ENCODE peak calls at places on chromosomes 5 and 9, in nine cellular contexts. W is right cardiac atrium; H is A549; K is fibroblast of mammary gland; Z is heart right ventricle; V is WERI-Rb-1; U is CD4-positive, CD25-positive, alpha-beta regulatory T cell; X is uterus; P is lower leg skin. F is an unnamed sample.

GRCh38 chr5:55897905-55898304 is 46.7 kb downstream of the IL31RA start:
- DNase-seq in W (peak), H (no peak), K (peak), Z (peak), V (no peak), U (no peak), X (peak), P (peak), F (peak)

GRCh38 chr5:179313849-179314521 is 31.3 kb downstream of the ADAMTS2 start:
- DNase-seq in W (peak), H (no peak), K (peak), Z (peak), V (no peak), U (no peak), X (peak), P (peak), F (peak)

GRCh38 chr5:149288437-149288836 is 16.8 kb downstream of the AFAP1L1 start:
- DNase-seq in W (peak), H (no peak), K (no peak), Z (peak), V (no peak), U (no peak), X (no peak), P (no peak), F (no peak)

GRCh38 chr9:78548666-78549065 is 251.7 kb downstream of the PSAT1 start:
- DNase-seq in W (no peak), H (no peak), K (no peak), Z (no peak), V (no peak), U (no peak), X (no peak), P (no peak), F (no peak)

GRCh38 chr5:67680109-67680508 is 483.5 kb upstream of the CD180 start:
- DNase-seq in W (no peak), H (no peak), K (peak), Z (no peak), V (no peak), U (no peak), X (no peak), P (no peak), F (no peak)

GRCh38 chr9:13939129-13939528 is 374.8 kb downstream of the NFIB start:
- DNase-seq in W (no peak), H (no peak), K (peak), Z (no peak), V (no peak), U (no peak), X (no peak), P (peak), F (peak)

GRCh38 chr5:158074992-158075769 is 216.2 kb upstream of the CLINT1 start:
- DNase-seq in W (peak), H (peak), K (peak), Z (peak), V (peak), U (peak), X (peak), P (peak), F (peak)

GRCh38 chr9:129987047-129987446 is 55.9 kb downstream of the FNBP1 start:
- DNase-seq in W (no peak), H (no peak), K (no peak), Z (no peak), V (no peak), U (no peak), X (no peak), P (no peak), F (no peak)

GRCh38 chr9:79629721-79630120 is 58.0 kb downstream of the TLE4 start:
- DNase-seq in W (no peak), H (no peak), K (no peak), Z (no peak), V (no peak), U (no peak), X (no peak), P (no peak), F (no peak)

GRCh38 chr5:53537711-53538110 is 22.7 kb upstream of the NDUFS4 start:
- DNase-seq in W (no peak), H (no peak), K (peak), Z (no peak), V (no peak), U (no peak), X (no peak), P (no peak), F (peak)

GRCh38 chr5:31924005-31924404 is 250.1 kb downstream of the GOLPH3 start:
- DNase-seq in W (no peak), H (no peak), K (no peak), Z (no peak), V (no peak), U (no peak), X (no peak), P (no peak), F (no peak)

GRCh38 chr5:14342306-14342705 is 199.2 kb downstream of the TRIO start:
- DNase-seq in W (no peak), H (no peak), K (peak), Z (no peak), V (no peak), U (no peak), X (no peak), P (no peak), F (peak)

GRCh38 chr5:134275822-134276221 is 49.9 kb upstream of the PPP2CA start:
- DNase-seq in W (no peak), H (no peak), K (no peak), Z (no peak), V (peak), U (no peak), X (no peak), P (no peak), F (peak)

GRCh38 chr5:79728396-79728795 is 38.8 kb downstream of the CMYA5 start:
- DNase-seq in W (no peak), H (no peak), K (peak), Z (no peak), V (no peak), U (no peak), X (no peak), P (no peak), F (no peak)

GRCh38 chr5:73061593-73061992 is 58.8 kb upstream of the TMEM171 start:
- DNase-seq in W (no peak), H (no peak), K (no peak), Z (no peak), V (no peak), U (no peak), X (no peak), P (no peak), F (peak)

GRCh38 chr9:25702536-25702935 is 24.3 kb upstream of the TUSC1 start:
- DNase-seq in W (no peak), H (no peak), K (no peak), Z (no peak), V (no peak), U (no peak), X (no peak), P (no peak), F (no peak)

GRCh38 chr5:42982107-42982622 is 58.0 kb downstream of the ANXA2R start:
- DNase-seq in W (peak), H (peak), K (peak), Z (peak), V (no peak), U (no peak), X (no peak), P (no peak), F (no peak)

GRCh38 chr5:113162770-113163169 is 186.2 kb downstream of the DCP2 start:
- DNase-seq in W (no peak), H (no peak), K (peak), Z (no peak), V (no peak), U (no peak), X (no peak), P (peak), F (peak)

GRCh38 chr9:91741529-91741928 is 208.5 kb downstream of the ROR2 start:
- DNase-seq in W (no peak), H (no peak), K (peak), Z (no peak), V (no peak), U (no peak), X (no peak), P (no peak), F (peak)

GRCh38 chr9:126491256-126491879 is 122.4 kb upstream of the LMX1B start:
- DNase-seq in W (peak), H (peak), K (peak), Z (no peak), V (no peak), U (peak), X (no peak), P (peak), F (peak)

GRCh38 chr5:159010611-159011497 is 88.9 kb downstream of the EBF1 start:
- DNase-seq in W (peak), H (no peak), K (peak), Z (peak), V (no peak), U (no peak), X (no peak), P (no peak), F (peak)

GRCh38 chr5:27592231-27592630 is 553.8 kb upstream of the CDH9 start:
- DNase-seq in W (no peak), H (no peak), K (peak), Z (no peak), V (no peak), U (no peak), X (no peak), P (no peak), F (peak)

GRCh38 chr9:86589273-86589672 is 235.1 kb upstream of the TUT7 start:
- DNase-seq in W (no peak), H (peak), K (no peak), Z (no peak), V (no peak), U (no peak), X (no peak), P (no peak), F (no peak)

GRCh38 chr9:129675656-129676055 is 10.2 kb downstream of the PRRX2 start:
- DNase-seq in W (peak), H (no peak), K (no peak), Z (no peak), V (no peak), U (no peak), X (no peak), P (no peak), F (peak)

GRCh38 chr9:137021979-137022619 is 5.9 kb downstream of the ABCA2 start:
- DNase-seq in W (no peak), H (peak), K (peak), Z (peak), V (peak), U (peak), X (no peak), P (no peak), F (peak)

GRCh38 chr9:90795084-90795483 is 6.5 kb upstream of the SYK start:
- DNase-seq in W (no peak), H (no peak), K (no peak), Z (no peak), V (no peak), U (no peak), X (no peak), P (no peak), F (no peak)

GRCh38 chr9:82255533-82255932 is 267.0 kb downstream of the SPATA31D1 start:
- DNase-seq in W (no peak), H (no peak), K (no peak), Z (no peak), V (no peak), U (no peak), X (no peak), P (no peak), F (no peak)

GRCh38 chr5:83474986-83475385 is 3.4 kb downstream of the VCAN start:
- DNase-seq in W (peak), H (no peak), K (no peak), Z (no peak), V (no peak), U (no peak), X (no peak), P (no peak), F (no peak)

GRCh38 chr9:117074337-117074662 is 340.6 kb downstream of the ASTN2 start:
- DNase-seq in W (no peak), H (no peak), K (no peak), Z (no peak), V (no peak), U (no peak), X (no peak), P (no peak), F (no peak)

GRCh38 chr9:27335088-27335487 is 38.1 kb upstream of the EQTN start:
- DNase-seq in W (no peak), H (no peak), K (no peak), Z (no peak), V (no peak), U (no peak), X (no peak), P (no peak), F (no peak)

GRCh38 chr9:123640792-123641222 is 284.8 kb downstream of the CRB2 start:
- DNase-seq in W (no peak), H (no peak), K (no peak), Z (no peak), V (peak), U (no peak), X (no peak), P (no peak), F (no peak)

GRCh38 chr9:69250681-69251080 is 74.3 kb upstream of the ENTREP1 start:
- DNase-seq in W (no peak), H (no peak), K (no peak), Z (no peak), V (no peak), U (no peak), X (no peak), P (no peak), F (no peak)

GRCh38 chr5:32223972-32224608 is 50.0 kb upstream of the GOLPH3 start:
- DNase-seq in W (no peak), H (peak), K (peak), Z (no peak), V (no peak), U (no peak), X (no peak), P (no peak), F (peak)

GRCh38 chr9:100083448-100084144 is 15.2 kb downstream of the ERP44 start:
- DNase-seq in W (no peak), H (no peak), K (no peak), Z (no peak), V (no peak), U (no peak), X (no peak), P (no peak), F (no peak)
- H3K4me3 ChIP-seq in W (no peak), H (no peak), K (no peak), Z (no peak), V (peak), U (peak), X (no peak), P (no peak), F (no peak)

DNA sequence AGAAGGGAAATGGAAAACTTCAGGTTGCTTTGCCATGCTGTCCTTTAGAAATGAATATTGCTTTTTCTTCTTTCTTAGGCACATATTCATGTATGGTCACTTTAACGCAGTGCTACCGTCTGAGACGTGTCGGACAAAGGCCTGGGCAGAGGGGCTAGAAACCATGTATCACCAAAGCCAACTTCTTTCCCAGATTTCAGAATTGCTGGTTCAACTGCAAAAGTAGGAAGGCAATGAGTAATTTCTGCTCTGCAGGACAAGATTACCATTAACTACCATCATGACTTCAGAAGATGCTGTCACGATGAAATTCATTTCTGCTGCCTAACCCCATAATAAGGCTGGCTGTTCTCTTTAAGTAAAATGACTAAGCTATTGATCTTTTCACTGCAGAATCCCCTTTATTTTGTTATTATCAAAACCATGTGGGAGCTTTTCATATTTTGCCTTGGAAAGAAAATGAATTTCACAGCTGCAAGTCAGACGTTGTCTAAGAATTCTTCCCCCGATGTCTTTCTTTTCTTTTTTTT is 306.6 kb downstream of the PDE4D start:
- DNase-seq in W (no peak), H (no peak), K (peak), Z (no peak), V (no peak), U (no peak), X (no peak), P (no peak), F (no peak)
- H3K4me3 ChIP-seq in W (no peak), H (peak), K (no peak), Z (no peak), V (no peak), U (no peak), X (no peak), P (no peak), F (no peak)

DNA sequence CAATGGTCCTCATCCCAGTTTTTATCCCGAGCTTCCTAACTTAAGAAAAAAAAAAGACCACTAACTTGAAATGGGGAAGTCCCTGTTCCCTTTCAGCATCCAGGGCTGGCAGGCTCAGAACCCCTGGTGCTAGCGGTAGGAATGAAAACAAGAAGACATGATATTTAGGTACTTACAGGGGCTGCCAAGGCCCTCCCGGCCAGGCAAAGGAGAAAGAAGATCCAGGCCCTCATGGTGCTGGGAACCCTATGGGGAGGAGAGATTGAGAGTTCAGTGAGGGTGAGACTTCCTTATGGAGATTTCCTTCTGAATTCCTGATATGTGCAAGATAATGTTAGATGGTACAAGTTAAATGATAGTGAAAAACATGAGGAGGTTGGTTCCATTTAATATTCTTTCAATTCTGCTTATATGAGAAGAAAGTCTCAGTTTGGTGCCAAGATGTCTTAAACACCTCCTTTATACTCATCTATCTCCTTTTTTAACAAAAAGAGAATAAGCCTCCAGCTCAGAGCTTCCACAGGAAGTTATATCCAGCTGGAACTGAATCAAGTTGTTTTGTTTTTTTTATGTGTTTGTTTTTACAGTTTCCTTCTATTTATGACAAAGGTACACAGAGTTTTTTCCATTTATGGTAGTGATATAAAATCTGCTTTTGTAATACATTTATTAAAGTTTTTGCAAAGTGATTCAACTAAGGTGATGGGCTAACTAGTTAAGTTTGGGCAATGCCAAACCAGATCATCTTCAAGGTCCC is 10.6 kb downstream of the SPARC start:
- DNase-seq in W (no peak), H (no peak), K (no peak), Z (no peak), V (no peak), U (no peak), X (no peak), P (no peak), F (peak)
- H3K4me3 ChIP-seq in W (no peak), H (no peak), K (no peak), Z (no peak), V (no peak), U (no peak), X (no peak), P (no peak), F (peak)

GRCh38 chr9:977361-978116 is 1.1 kb downstream of the DMRT3 start:
- DNase-seq in W (no peak), H (no peak), K (no peak), Z (no peak), V (no peak), U (no peak), X (no peak), P (no peak), F (no peak)
- H3K4me3 ChIP-seq in W (no peak), H (peak), K (no peak), Z (no peak), V (peak), U (no peak), X (no peak), P (no peak), F (no peak)

GRCh38 chr5:10839916-10840599 is 79.0 kb upstream of the DAP start:
- DNase-seq in W (no peak), H (no peak), K (no peak), Z (no peak), V (no peak), U (no peak), X (no peak), P (no peak), F (no peak)

GRCh38 chr5:10842823-10843222 is 81.8 kb upstream of the DAP start:
- DNase-seq in W (no peak), H (no peak), K (no peak), Z (no peak), V (no peak), U (no peak), X (no peak), P (no peak), F (no peak)

GRCh38 chr5:10839118-10839517 is 78.1 kb upstream of the DAP start:
- DNase-seq in W (no peak), H (no peak), K (no peak), Z (no peak), V (no peak), U (no peak), X (no peak), P (no peak), F (no peak)

GRCh38 chr5:10849278-10849677 is 88.2 kb upstream of the DAP start:
- DNase-seq in W (no peak), H (peak), K (peak), Z (no peak), V (no peak), U (no peak), X (no peak), P (no peak), F (peak)

DNA sequence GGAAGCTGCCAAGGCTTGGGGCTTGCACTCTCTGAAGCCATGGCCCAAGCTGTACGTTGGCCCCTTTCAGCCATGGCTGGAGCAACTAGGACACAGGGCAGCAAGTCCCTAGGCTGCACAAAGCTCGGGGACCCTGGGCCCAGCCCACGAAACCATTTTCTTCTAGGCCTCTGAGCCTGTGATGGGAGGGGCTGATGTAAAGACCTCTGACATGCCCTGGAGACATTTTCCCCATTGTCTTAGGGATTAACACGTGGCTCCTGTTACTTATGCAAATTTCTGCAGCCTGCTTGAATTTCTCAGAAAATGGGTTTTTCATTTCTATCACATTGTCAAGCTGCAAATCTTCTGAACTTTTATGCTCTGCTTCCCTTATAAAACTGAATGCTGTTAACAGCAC is 83.0 kb upstream of the DAP start:
- DNase-seq in W (no peak), H (no peak), K (no peak), Z (no peak), V (no peak), U (no peak), X (no peak), P (no peak), F (no peak)
- H3K4me3 ChIP-seq in W (no peak), H (no peak), K (no peak), Z (no peak), V (no peak), U (no peak), X (no peak), P (no peak), F (no peak)

DNA sequence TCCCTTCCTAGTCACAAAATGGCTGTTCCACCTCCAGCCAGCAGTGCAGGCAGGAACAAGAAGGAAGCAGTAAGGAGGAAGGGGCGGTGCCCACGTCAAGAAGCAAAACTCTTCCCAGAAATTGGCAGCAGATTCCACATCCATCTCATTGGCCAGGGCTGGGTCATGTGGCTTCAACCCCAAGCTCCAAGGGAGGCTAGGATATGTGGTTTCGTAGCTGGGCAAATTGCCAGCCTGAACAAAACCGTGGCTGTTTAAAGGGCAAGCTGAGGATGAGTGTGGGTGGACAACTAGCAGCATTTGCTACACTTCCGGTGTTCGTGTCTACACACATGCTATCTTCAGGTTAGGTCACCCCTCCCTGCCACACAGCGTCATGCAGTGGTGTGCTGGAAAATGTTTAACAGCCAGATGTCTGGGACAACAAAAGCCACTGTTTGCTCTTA is 92.1 kb upstream of the MAP1B start:
- DNase-seq in W (peak), H (peak), K (peak), Z (peak), V (no peak), U (no peak), X (no peak), P (no peak), F (peak)
- H3K4me3 ChIP-seq in W (no peak), H (no peak), K (no peak), Z (no peak), V (no peak), U (peak), X (no peak), P (no peak), F (peak)

GRCh38 chr5:173568703-173569102 is 47.7 kb downstream of the BOD1 start:
- DNase-seq in W (no peak), H (no peak), K (no peak), Z (no peak), V (no peak), U (no peak), X (no peak), P (no peak), F (no peak)
- H3K4me3 ChIP-seq in W (no peak), H (no peak), K (no peak), Z (no peak), V (no peak), U (no peak), X (no peak), P (no peak), F (no peak)

GRCh38 chr9:20619492-20619860 is 2.8 kb downstream of the MLLT3 start:
- DNase-seq in W (no peak), H (no peak), K (no peak), Z (no peak), V (no peak), U (no peak), X (no peak), P (no peak), F (no peak)
- H3K4me3 ChIP-seq in W (no peak), H (peak), K (no peak), Z (no peak), V (no peak), U (peak), X (peak), P (no peak), F (peak)

F was measured in choroid plexus epithelial cell.